ENCODE peak calls at places on chromosomes 11 and 22, in six cellular contexts. S is H9, V is RWPE1, T is IMR-90, G is WERI-Rb-1, L is upper lobe of right lung. W is an unnamed sample.

GRCh38 chr22:47369020-47369419 is 606.6 kb downstream of the TBC1D22A start:
- DNase-seq in S (peak; percentile 6), V (no peak), T (no peak), G (peak; percentile 2), L (no peak), W (no peak)

GRCh38 chr22:49538006-49538405 is 289.7 kb downstream of the BRD1 start:
- DNase-seq in S (peak; percentile 15), V (no peak), T (no peak), G (no peak), L (peak; percentile 20), W (no peak)

GRCh38 chr11:74721479-74721835 is 9.8 kb downstream of the CHRDL2 start:
- DNase-seq in S (no peak), V (no peak), T (no peak), G (no peak), L (no peak), W (no peak)

GRCh38 chr11:120147094-120147949 is 9.4 kb upstream of the TRIM29 start:
- DNase-seq in S (peak; percentile 31), V (no peak), T (no peak), G (no peak), L (no peak), W (no peak)

GRCh38 chr11:2763939-2764338 is 64.1 kb upstream of the KCNQ1OT1 start:
- DNase-seq in S (no peak), V (no peak), T (no peak), G (no peak), L (no peak), W (no peak)

GRCh38 chr11:122207505-122207904 is 91.5 kb upstream of the BLID start:
- DNase-seq in S (no peak), V (no peak), T (peak; percentile 81), G (no peak), L (no peak), W (no peak)

GRCh38 chr11:47165294-47165840 is 11.3 kb downstream of the ARFGAP2 start:
- DNase-seq in S (no peak), V (no peak), T (no peak), G (no peak), L (no peak), W (no peak)

GRCh38 chr11:88521354-88522310 is 184.1 kb upstream of the CTSC start:
- DNase-seq in S (no peak), V (no peak), T (peak; percentile 34), G (no peak), L (no peak), W (no peak)

GRCh38 chr11:72525466-72525865 is 91.1 kb upstream of the CLPB start:
- DNase-seq in S (peak; percentile 51), V (no peak), T (no peak), G (no peak), L (no peak), W (no peak)

GRCh38 chr22:46974631-46975585 is 212.5 kb downstream of the TBC1D22A start:
- DNase-seq in S (no peak), V (no peak), T (no peak), G (no peak), L (peak; percentile 33), W (no peak)

GRCh38 chr11:32939866-32940265 is 47.3 kb downstream of the QSER1 start:
- DNase-seq in S (no peak), V (no peak), T (no peak), G (no peak), L (no peak), W (no peak)

GRCh38 chr11:124897681-124898680 is at the start of gene ROBO4:
- DNase-seq in S (peak; percentile 33), V (peak; percentile 72), T (peak; percentile 94), G (peak; percentile 96), L (no peak), W (peak; percentile 66)

GRCh38 chr11:10309163-10310093 is 4.6 kb downstream of the ADM start:
- DNase-seq in S (peak; percentile 44), V (peak; percentile 64), T (peak; percentile 92), G (no peak), L (peak; percentile 90), W (no peak)

GRCh38 chr22:41925783-41926460 is 684 bp downstream of the TNFRSF13C start:
- DNase-seq in S (peak; percentile 83), V (no peak), T (peak; percentile 34), G (no peak), L (peak; percentile 81), W (no peak)

GRCh38 chr11:94583885-94584500 is 16.8 kb downstream of the PIWIL4 start:
- DNase-seq in S (no peak), V (no peak), T (peak; percentile 75), G (no peak), L (no peak), W (no peak)

GRCh38 chr11:72672839-72673238 is 1.4 kb downstream of the PDE2A start:
- DNase-seq in S (no peak), V (no peak), T (no peak), G (no peak), L (no peak), W (no peak)

GRCh38 chr11:121829159-121829643 is 286.8 kb downstream of the BLID start:
- DNase-seq in S (no peak), V (peak; percentile 48), T (peak; percentile 100), G (no peak), L (no peak), W (no peak)

GRCh38 chr11:61814958-61815789 is 1.6 kb downstream of the FADS1 start:
- DNase-seq in S (peak; percentile 99), V (peak; percentile 87), T (peak; percentile 95), G (peak; percentile 98), L (peak; percentile 99), W (no peak)

GRCh38 chr11:103528046-103528445 is 418.8 kb downstream of the DYNC2H1 start:
- DNase-seq in S (no peak), V (no peak), T (no peak), G (no peak), L (no peak), W (no peak)

GRCh38 chr11:9601041-9601875 is 27.8 kb downstream of the WEE1 start:
- DNase-seq in S (peak; percentile 69), V (no peak), T (peak; percentile 89), G (no peak), L (no peak), W (no peak)

GRCh38 chr11:110897035-110897434 is 184.8 kb upstream of the ARHGAP20 start:
- DNase-seq in S (no peak), V (no peak), T (peak; percentile 80), G (no peak), L (no peak), W (no peak)

GRCh38 chr22:37802310-37803194 is 5.2 kb upstream of the GCAT start:
- DNase-seq in S (peak; percentile 80), V (no peak), T (peak; percentile 39), G (peak; percentile 73), L (peak; percentile 86), W (no peak)

GRCh38 chr11:125085301-125086081 is 22.4 kb downstream of the SLC37A2 start:
- DNase-seq in S (peak; percentile 61), V (no peak), T (no peak), G (peak; percentile 26), L (peak; percentile 54), W (no peak)

GRCh38 chr22:32920032-32920628 is 118.6 kb downstream of the TIMP3 start:
- DNase-seq in S (no peak), V (no peak), T (peak; percentile 33), G (no peak), L (no peak), W (no peak)

GRCh38 chr11:61840371-61840770 is 12.3 kb downstream of the FADS2 start:
- DNase-seq in S (no peak), V (no peak), T (no peak), G (no peak), L (no peak), W (no peak)

GRCh38 chr22:20867179-20868099 is 8.6 kb downstream of the SNAP29 start:
- DNase-seq in S (no peak), V (no peak), T (peak; percentile 46), G (no peak), L (no peak), W (no peak)

GRCh38 chr11:1515082-1516060 is 28.8 kb upstream of the MOB2 start:
- DNase-seq in S (peak; percentile 89), V (peak; percentile 75), T (peak; percentile 47), G (peak; percentile 80), L (peak; percentile 90), W (no peak)

GRCh38 chr11:110305169-110306018 is 9.0 kb upstream of the RDX start:
- DNase-seq in S (no peak), V (peak; percentile 69), T (no peak), G (no peak), L (no peak), W (peak; percentile 89)

GRCh38 chr11:36195496-36196346 is 93.5 kb downstream of the COMMD9 start:
- DNase-seq in S (no peak), V (no peak), T (peak; percentile 44), G (no peak), L (no peak), W (no peak)

GRCh38 chr11:125756050-125756449 is 10.0 kb downstream of the PATE1 start:
- DNase-seq in S (no peak), V (no peak), T (no peak), G (no peak), L (peak; percentile 53), W (no peak)

GRCh38 chr11:122186439-122187080 is 70.5 kb upstream of the BLID start:
- DNase-seq in S (no peak), V (peak; percentile 38), T (peak; percentile 97), G (no peak), L (no peak), W (peak; percentile 88)

GRCh38 chr22:49961601-49962011 is 1.0 kb downstream of the PIM3 start:
- DNase-seq in S (peak; percentile 45), V (no peak), T (no peak), G (no peak), L (no peak), W (no peak)

GRCh38 chr11:66727282-66727882 is 1.6 kb downstream of the SPTBN2 start:
- DNase-seq in S (peak; percentile 48), V (peak; percentile 31), T (peak; percentile 11), G (peak; percentile 33), L (no peak), W (no peak)
- H3K27ac ChIP-seq in S (no peak overlapping the region), V (peak overlapping the region; percentile 74), T (no peak overlapping the region), G (peak overlapping the region; percentile 75), L (no peak overlapping the region), W (peak overlapping the region; percentile 17)

GRCh38 chr11:69241844-69242582 is 51.9 kb upstream of the MYEOV start:
- DNase-seq in S (no peak), V (no peak), T (no peak), G (no peak), L (no peak), W (no peak)
- H3K27ac ChIP-seq in S (no peak overlapping the region), V (no peak overlapping the region), T (no peak overlapping the region), G (peak overlapping the region; percentile 79), L (no peak overlapping the region), W (no peak overlapping the region)

GRCh38 chr11:102367364-102367763 is 20.4 kb downstream of the BIRC2 start:
- DNase-seq in S (no peak), V (no peak), T (peak; percentile 23), G (no peak), L (no peak), W (no peak)
- H3K27ac ChIP-seq in S (no peak overlapping the region), V (no peak overlapping the region), T (no peak overlapping the region), G (no peak overlapping the region), L (no peak overlapping the region), W (no peak overlapping the region)

DNA sequence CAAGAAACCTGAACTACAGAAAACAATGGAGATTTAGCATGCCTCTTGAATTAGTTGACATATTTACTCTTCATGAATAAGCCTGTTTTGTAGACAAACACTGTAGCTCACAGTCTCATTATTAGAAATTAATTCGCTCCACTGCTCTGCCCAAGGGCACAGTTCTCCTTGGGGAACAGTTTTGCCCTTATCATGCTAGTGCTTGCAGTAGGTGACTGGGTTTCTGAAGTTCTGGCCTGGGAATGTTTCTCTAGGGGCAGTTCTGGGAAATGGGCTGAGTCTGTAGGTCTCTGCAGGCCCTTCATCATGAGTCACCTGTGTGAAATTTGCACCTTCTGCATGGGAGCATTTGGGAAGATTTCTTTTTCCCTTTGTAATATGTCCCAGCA is 217.3 kb upstream of the PLET1 start:
- DNase-seq in S (no peak), V (no peak), T (no peak), G (no peak), L (no peak), W (peak; percentile 60)
- H3K27ac ChIP-seq in S (no peak overlapping the region), V (no peak overlapping the region), T (no peak overlapping the region), G (no peak overlapping the region), L (no peak overlapping the region), W (no peak overlapping the region)